ENCODE peak calls at places on chromosomes 5 and 9, in six cellular contexts. L is OCI-LY7; J is CD4-positive, alpha-beta T cell; Q is HCT116; S is endothelial cell; C is BJ. X is an unnamed sample.

GRCh38 chr9:89522261-89522978 is 24.5 kb upstream of the SEMA4D start:
- DNase-seq in L (peak), J (peak), Q (no peak), S (no peak), C (no peak), X (no peak)

GRCh38 chr9:76716270-76716669 is 48.0 kb upstream of the PCA3 start:
- DNase-seq in L (no peak), J (no peak), Q (no peak), S (no peak), C (peak), X (no peak)

GRCh38 chr5:93452255-93452654 is 128.8 kb downstream of the NR2F1-AS1 start:
- DNase-seq in L (no peak), J (no peak), Q (no peak), S (no peak), C (no peak), X (no peak)

GRCh38 chr9:35859310-35859994 is 10.7 kb downstream of the OR13J1 start:
- DNase-seq in L (no peak), J (no peak), Q (no peak), S (no peak), C (no peak), X (no peak)

GRCh38 chr5:172834570-172835245 is 657 bp downstream of the ERGIC1 start:
- DNase-seq in L (peak), J (no peak), Q (no peak), S (peak), C (no peak), X (peak)

GRCh38 chr9:110128664-110129329 is 79.2 kb downstream of the C9orf152 start:
- DNase-seq in L (peak), J (no peak), Q (no peak), S (no peak), C (no peak), X (no peak)

GRCh38 chr9:105405514-105406131 is 42.2 kb upstream of the FSD1L start:
- DNase-seq in L (peak), J (no peak), Q (no peak), S (no peak), C (no peak), X (no peak)

GRCh38 chr9:98502976-98503325 is 205.8 kb downstream of the GABBR2 start:
- DNase-seq in L (no peak), J (no peak), Q (no peak), S (no peak), C (no peak), X (no peak)

GRCh38 chr9:8560560-8561525 is 761.3 kb upstream of the DMAC1 start:
- DNase-seq in L (no peak), J (no peak), Q (no peak), S (no peak), C (no peak), X (no peak)

GRCh38 chr9:92746567-92747458 is 17.8 kb downstream of the BICD2 start:
- DNase-seq in L (no peak), J (no peak), Q (no peak), S (no peak), C (no peak), X (peak)

GRCh38 chr5:34487202-34487879 is 168.8 kb upstream of the RAI14 start:
- DNase-seq in L (no peak), J (no peak), Q (no peak), S (no peak), C (peak), X (peak)

GRCh38 chr5:1815881-1816292 is 14.7 kb downstream of the NDUFS6 start:
- DNase-seq in L (no peak), J (no peak), Q (no peak), S (no peak), C (no peak), X (no peak)

GRCh38 chr5:158976035-158976434 is 123.7 kb downstream of the EBF1 start:
- DNase-seq in L (no peak), J (no peak), Q (no peak), S (no peak), C (peak), X (no peak)

GRCh38 chr5:86757824-86758223 is 140.1 kb downstream of the COX7C start:
- DNase-seq in L (no peak), J (no peak), Q (peak), S (no peak), C (no peak), X (no peak)

GRCh38 chr9:136722969-136723356 is 10.6 kb downstream of the DIPK1B start:
- DNase-seq in L (no peak), J (no peak), Q (no peak), S (no peak), C (no peak), X (no peak)

GRCh38 chr5:84549054-84549453 is 164.4 kb upstream of the EDIL3 start:
- DNase-seq in L (no peak), J (no peak), Q (no peak), S (no peak), C (no peak), X (no peak)

GRCh38 chr5:115431116-115431515 is 113.5 kb downstream of the FEM1C start:
- DNase-seq in L (no peak), J (no peak), Q (no peak), S (no peak), C (no peak), X (no peak)

GRCh38 chr5:39501403-39501802 is 76.6 kb upstream of the DAB2 start:
- DNase-seq in L (no peak), J (no peak), Q (no peak), S (no peak), C (no peak), X (no peak)

GRCh38 chr9:121498150-121498486 is 1.5 kb downstream of the GGTA1 start:
- DNase-seq in L (peak), J (no peak), Q (peak), S (peak), C (no peak), X (peak)

GRCh38 chr9:94056442-94056974 is 27.8 kb upstream of the PTPDC1 start:
- DNase-seq in L (no peak), J (no peak), Q (no peak), S (no peak), C (peak), X (no peak)

GRCh38 chr9:97638666-97639065 is 5.0 kb downstream of the NCBP1 start:
- DNase-seq in L (peak), J (no peak), Q (no peak), S (no peak), C (no peak), X (peak)

GRCh38 chr9:126722252-126722921 is 82.5 kb upstream of the ZBTB43 start:
- DNase-seq in L (peak), J (peak), Q (peak), S (peak), C (no peak), X (no peak)

GRCh38 chr9:105296445-105296844 is 52.0 kb downstream of the SLC44A1 start:
- DNase-seq in L (no peak), J (no peak), Q (no peak), S (no peak), C (no peak), X (no peak)

GRCh38 chr9:73046769-73047168 is 93.9 kb upstream of the ALDH1A1 start:
- DNase-seq in L (no peak), J (no peak), Q (no peak), S (no peak), C (no peak), X (no peak)

GRCh38 chr9:75432888-75433287 is 344.6 kb downstream of the OSTF1 start:
- DNase-seq in L (no peak), J (no peak), Q (no peak), S (no peak), C (no peak), X (no peak)

GRCh38 chr9:79312686-79313421 is 258.9 kb upstream of the TLE4 start:
- DNase-seq in L (no peak), J (no peak), Q (no peak), S (no peak), C (no peak), X (no peak)

GRCh38 chr9:32644698-32645097 is 9.2 kb upstream of the TAF1L start:
- DNase-seq in L (no peak), J (no peak), Q (no peak), S (no peak), C (peak), X (no peak)

GRCh38 chr5:157309796-157310195 is 43.9 kb downstream of the CYFIP2 start:
- DNase-seq in L (no peak), J (no peak), Q (no peak), S (no peak), C (no peak), X (no peak)

GRCh38 chr5:168893231-168893630 is 314.1 kb upstream of the PANK3 start:
- DNase-seq in L (no peak), J (no peak), Q (no peak), S (no peak), C (no peak), X (no peak)

GRCh38 chr9:10026585-10026984 is 586.2 kb downstream of the PTPRD start:
- DNase-seq in L (no peak), J (no peak), Q (no peak), S (no peak), C (no peak), X (no peak)

GRCh38 chr9:107710988-107711387 is 221.4 kb upstream of the KLF4 start:
- DNase-seq in L (no peak), J (no peak), Q (no peak), S (no peak), C (no peak), X (no peak)

GRCh38 chr5:74916831-74917710 is 50.9 kb upstream of the FAM169A start:
- DNase-seq in L (no peak), J (no peak), Q (no peak), S (no peak), C (no peak), X (peak)

GRCh38 chr5:111741270-111741669 is 15.7 kb downstream of the NREP start:
- DNase-seq in L (peak), J (no peak), Q (no peak), S (no peak), C (no peak), X (no peak)

GRCh38 chr9:133540336-133541025 is 6.0 kb downstream of the ADAMTSL2 start:
- DNase-seq in L (peak), J (no peak), Q (no peak), S (peak), C (no peak), X (no peak)
- TF ChIP-seq CTCF in L (peak), J (no peak), Q (no peak), S (no peak), C (no peak), X (no peak)

GRCh38 chr9:91736311-91736710 is 213.7 kb downstream of the ROR2 start:
- DNase-seq in L (no peak), J (no peak), Q (no peak), S (no peak), C (no peak), X (no peak)

GRCh38 chr9:91732187-91733005 is 217.6 kb downstream of the ROR2 start:
- DNase-seq in L (no peak), J (no peak), Q (no peak), S (no peak), C (no peak), X (no peak)

GRCh38 chr9:91736898-91737601 is 213.0 kb downstream of the ROR2 start:
- DNase-seq in L (no peak), J (no peak), Q (no peak), S (no peak), C (no peak), X (no peak)

GRCh38 chr9:91733006-91733624 is 216.9 kb downstream of the ROR2 start:
- DNase-seq in L (no peak), J (no peak), Q (no peak), S (no peak), C (no peak), X (no peak)

DNA sequence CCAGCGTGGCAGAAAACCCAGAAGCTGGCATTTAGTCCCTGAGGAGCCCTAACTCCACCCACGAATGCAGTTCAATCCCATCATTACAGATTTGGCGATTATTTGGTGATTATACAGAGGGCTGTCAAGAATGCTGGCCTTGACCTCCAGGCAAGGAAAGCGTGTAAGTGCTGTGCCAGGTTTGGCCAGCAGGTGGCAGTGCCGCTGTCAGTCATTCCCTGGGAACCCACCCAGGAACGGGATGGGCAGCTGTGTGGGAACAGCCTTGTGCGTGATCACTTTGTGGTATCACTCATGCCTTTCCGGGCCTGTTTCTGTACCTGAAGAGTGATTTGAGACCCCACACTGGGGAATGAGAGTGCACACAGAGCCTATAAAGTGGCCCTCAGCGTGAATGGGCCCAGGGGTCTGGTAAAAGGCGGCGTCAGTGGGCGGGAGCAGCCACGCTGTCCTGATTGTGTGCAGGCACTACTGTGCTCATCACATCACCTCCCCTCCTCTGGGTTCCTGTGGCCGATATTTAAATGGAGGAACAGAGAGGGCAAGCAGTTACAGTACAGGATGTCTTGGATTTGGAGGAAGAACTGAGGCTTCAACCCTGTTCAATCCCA is 215.6 kb downstream of the ROR2 start:
- DNase-seq in L (peak), J (peak), Q (peak), S (peak), C (no peak), X (peak)
- TF ChIP-seq CTCF in L (peak), J (peak), Q (peak), S (peak), C (peak), X (peak)

GRCh38 chr9:135414293-135414692 is 65.3 kb upstream of the PPP1R26 start:
- DNase-seq in L (no peak), J (no peak), Q (no peak), S (no peak), C (no peak), X (no peak)

GRCh38 chr9:135415586-135415985 is 64.0 kb upstream of the PPP1R26 start:
- DNase-seq in L (no peak), J (no peak), Q (no peak), S (no peak), C (no peak), X (no peak)

GRCh38 chr9:135418161-135418560 is 61.4 kb upstream of the PPP1R26 start:
- DNase-seq in L (no peak), J (no peak), Q (no peak), S (no peak), C (no peak), X (no peak)

GRCh38 chr9:135419106-135419505 is 60.5 kb upstream of the PPP1R26 start:
- DNase-seq in L (no peak), J (no peak), Q (no peak), S (no peak), C (no peak), X (no peak)

DNA sequence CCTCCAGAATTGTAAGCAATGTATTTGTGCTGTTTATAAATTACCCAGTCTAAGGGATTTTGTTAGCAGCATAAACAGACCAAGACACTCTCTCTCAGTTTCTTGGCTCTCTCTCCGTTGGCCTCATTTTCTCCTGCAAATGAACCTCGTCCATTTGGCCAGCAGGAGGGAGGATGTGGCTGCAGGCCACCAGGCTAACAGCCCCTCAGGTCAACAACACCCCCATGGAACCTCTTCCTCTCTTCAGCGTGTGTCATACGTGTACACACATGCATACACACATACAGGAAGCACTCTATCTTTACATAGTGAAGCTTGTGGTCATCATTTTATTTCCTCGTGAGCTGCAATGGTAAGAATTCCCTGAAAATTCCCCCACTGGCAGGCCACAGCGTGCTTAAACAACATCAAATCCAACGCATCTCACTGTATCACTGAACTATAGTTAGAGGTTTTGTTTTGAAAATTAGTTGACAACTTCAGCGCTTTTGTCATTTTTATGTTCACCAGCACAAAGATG is 62.8 kb upstream of the PPP1R26 start:
- DNase-seq in L (no peak), J (no peak), Q (no peak), S (no peak), C (no peak), X (no peak)
- TF ChIP-seq CTCF in L (no peak), J (no peak), Q (no peak), S (no peak), C (no peak), X (no peak)

DNA sequence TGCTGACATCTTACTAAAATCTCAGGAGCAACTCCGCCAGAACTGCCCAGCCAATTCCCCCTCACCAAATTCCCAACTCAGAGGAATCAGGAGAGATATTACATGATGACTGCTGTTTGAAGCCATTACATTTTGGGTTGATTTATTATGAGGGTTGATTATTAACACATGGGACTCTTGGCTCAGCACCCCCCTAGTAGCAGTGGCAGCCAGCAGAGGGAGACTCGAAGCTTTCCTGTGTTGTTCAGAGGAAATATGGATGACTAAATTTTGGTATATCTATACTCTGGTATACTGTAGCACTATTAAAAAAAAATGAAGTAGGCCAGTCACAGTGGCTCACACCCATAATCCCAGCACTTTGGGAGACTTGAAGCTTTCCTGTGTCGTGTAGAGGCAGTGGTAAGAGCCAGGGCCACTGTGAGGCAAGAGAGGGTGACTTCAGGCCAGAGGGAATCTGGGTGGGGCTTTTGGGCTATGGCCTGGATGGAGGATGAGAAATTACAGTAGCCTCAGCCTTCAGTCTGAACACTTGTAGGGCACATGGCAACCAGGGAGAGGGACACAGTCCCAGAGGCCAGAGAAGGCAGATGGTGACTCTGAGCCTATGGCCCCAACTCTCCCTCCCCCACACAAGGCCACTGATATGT is 111.4 kb downstream of the LHX2 start:
- DNase-seq in L (peak), J (no peak), Q (no peak), S (no peak), C (peak), X (no peak)
- TF ChIP-seq CTCF in L (peak), J (no peak), Q (peak), S (no peak), C (peak), X (peak)

GRCh38 chr9:84997472-84997871 is 327.9 kb downstream of the NTRK2 start:
- DNase-seq in L (no peak), J (no peak), Q (no peak), S (no peak), C (no peak), X (no peak)
- TF ChIP-seq CTCF in L (no peak), J (no peak), Q (no peak), S (no peak), C (no peak), X (no peak)

GRCh38 chr9:95736370-95736769 is 139.1 kb upstream of the ERCC6L2 start:
- DNase-seq in L (peak), J (no peak), Q (no peak), S (peak), C (no peak), X (no peak)
- TF ChIP-seq CTCF in L (peak), J (no peak), Q (no peak), S (peak), C (peak), X (peak)

GRCh38 chr5:150651382-150651781 is 9.7 kb upstream of the MYOZ3 start:
- DNase-seq in L (no peak), J (no peak), Q (no peak), S (no peak), C (no peak), X (no peak)

GRCh38 chr5:150648294-150649107 is 8.0 kb downstream of the SYNPO start:
- DNase-seq in L (no peak), J (no peak), Q (no peak), S (no peak), C (no peak), X (no peak)

GRCh38 chr5:150650713-150651000 is 10.2 kb downstream of the SYNPO start:
- DNase-seq in L (no peak), J (no peak), Q (no peak), S (no peak), C (no peak), X (no peak)

GRCh38 chr5:150649108-150649827 is 8.8 kb downstream of the SYNPO start:
- DNase-seq in L (no peak), J (no peak), Q (no peak), S (no peak), C (no peak), X (no peak)

GRCh38 chr5:150649828-150650712 is 9.6 kb downstream of the SYNPO start:
- DNase-seq in L (no peak), J (no peak), Q (no peak), S (no peak), C (no peak), X (no peak)
- TF ChIP-seq CTCF in L (no peak), J (no peak), Q (no peak), S (no peak), C (no peak), X (no peak)